ENCODE peak calls at places on chromosome 5, in seven cellular contexts. M is A673, F is A549, L is AG04450, X is GM23338, W is fibroblast of lung, N is SK-N-SH. I is an unnamed sample.

GRCh38 chr5:109529520-109529919 is 119.7 kb upstream of the PJA2 start:
- DNase-seq in M (no peak), L (no peak), F (no peak), W (peak; percentile 66), X (no peak), N (no peak), I (no peak)

GRCh38 chr5:115459844-115460243 is 84.7 kb downstream of the FEM1C start:
- DNase-seq in W (peak; percentile 60), F (no peak), N (no peak), M (no peak), L (no peak), X (no peak), I (no peak)

GRCh38 chr5:43042176-43042625 is 2.1 kb upstream of the ANXA2R start:
- DNase-seq in M (no peak), F (peak; percentile 35), L (no peak), W (peak; percentile 76), N (peak; percentile 68), X (peak; percentile 78), I (peak; percentile 45)

GRCh38 chr5:67165524-67166459 is 30.8 kb downstream of the CD180 start:
- DNase-seq in F (peak; percentile 56), X (peak; percentile 94), W (peak; percentile 83), N (peak; percentile 41), M (peak; percentile 21), L (peak; percentile 29), I (peak; percentile 26)

GRCh38 chr5:180169246-180170110 is 39.5 kb downstream of the RASGEF1C start:
- DNase-seq in M (no peak), F (no peak), X (no peak), L (no peak), W (no peak), N (no peak), I (no peak)

GRCh38 chr5:7678057-7678456 is 172.9 kb downstream of the CFAP90 start:
- DNase-seq in X (no peak), M (no peak), F (no peak), L (no peak), N (no peak), W (no peak), I (no peak)

GRCh38 chr5:132283423-132284043 is 10.7 kb upstream of the SLC22A4 start:
- DNase-seq in N (peak; percentile 67), W (peak; percentile 75), X (peak; percentile 70), F (peak; percentile 43), M (peak; percentile 65), L (no peak), I (peak; percentile 41)

GRCh38 chr5:113612060-113612496 is 98.6 kb downstream of the YTHDC2 start:
- DNase-seq in M (peak; percentile 52), X (peak; percentile 60), W (peak; percentile 57), N (peak; percentile 53), F (peak; percentile 41), L (peak; percentile 6), I (no peak)

GRCh38 chr5:167578977-167579700 is 712.3 kb upstream of the WWC1 start:
- DNase-seq in W (peak; percentile 73), F (no peak), L (no peak), X (no peak), M (no peak), N (no peak), I (no peak)

GRCh38 chr5:135379052-135379654 is 19.9 kb downstream of the MACROH2A1 start:
- DNase-seq in M (no peak), N (no peak), X (no peak), L (no peak), W (no peak), F (no peak), I (no peak)

GRCh38 chr5:42840279-42840678 is 28.6 kb upstream of the SELENOP start:
- DNase-seq in N (no peak), X (no peak), M (peak; percentile 30), F (no peak), L (peak; percentile 16), W (peak; percentile 99), I (no peak)

GRCh38 chr5:126000533-126000932 is 422.7 kb upstream of the GRAMD2B start:
- DNase-seq in F (no peak), W (no peak), N (no peak), X (no peak), L (no peak), M (no peak), I (no peak)

GRCh38 chr5:150254363-150255154 is 35.0 kb downstream of the CAMK2A start:
- DNase-seq in W (no peak), L (no peak), M (no peak), X (no peak), N (no peak), F (no peak), I (peak; percentile 53)

GRCh38 chr5:32996336-32996735 is 285.2 kb downstream of the NPR3 start:
- DNase-seq in L (no peak), F (no peak), M (no peak), N (no peak), X (no peak), W (no peak), I (no peak)

DNA sequence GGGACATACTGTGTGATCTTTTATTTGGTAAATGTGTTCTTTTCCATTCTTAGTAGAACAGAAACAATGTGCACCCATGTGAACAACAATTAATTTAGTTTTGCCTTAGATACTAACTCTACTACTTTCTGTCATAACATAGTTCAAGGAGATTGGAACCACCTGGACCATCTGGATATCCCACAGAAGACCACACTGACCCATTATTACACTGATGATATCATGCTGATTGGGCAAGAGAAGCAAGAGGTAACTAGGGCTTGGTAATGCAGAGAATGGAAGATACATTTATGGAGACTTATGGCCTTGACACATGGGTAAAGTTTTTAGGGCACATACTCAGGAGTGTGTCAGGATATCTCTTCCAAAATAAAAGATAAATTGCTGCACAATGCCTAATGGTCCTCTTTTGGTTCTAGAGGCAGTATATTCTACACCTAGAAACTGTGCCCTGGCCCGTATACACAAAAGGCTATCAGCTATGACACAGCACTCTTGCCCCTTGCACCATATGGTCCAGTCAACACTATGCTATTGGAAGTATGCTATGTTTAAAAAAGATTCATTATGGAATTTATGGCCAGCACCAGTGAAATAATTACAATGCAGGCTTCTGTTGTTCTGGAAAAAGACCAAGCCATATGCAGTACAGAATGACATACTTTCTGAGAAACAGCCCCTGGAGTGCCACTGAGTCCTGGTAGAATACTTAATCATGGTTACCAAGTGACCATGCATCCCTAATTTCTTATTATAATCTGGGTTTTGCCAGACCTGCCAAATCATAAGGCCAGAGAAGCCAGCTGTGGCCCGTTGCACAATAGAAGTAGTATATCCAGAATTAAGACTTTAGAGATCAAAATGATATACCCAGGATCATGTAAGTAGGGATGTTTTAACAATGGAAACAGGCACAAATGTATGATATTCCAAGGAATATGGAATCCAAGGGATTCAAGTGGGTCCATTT is 41.6 kb upstream of the MROH2B start:
- DNase-seq in N (no peak), L (peak; percentile 80), W (peak; percentile 56), F (no peak), M (no peak), X (no peak), I (no peak)
- H3K27ac ChIP-seq in N (no peak overlapping the region), L (peak overlapping the region; percentile 66), W (peak overlapping the region; percentile 32), F (no peak overlapping the region), M (no peak overlapping the region), X (no peak overlapping the region), I (no peak overlapping the region)

DNA sequence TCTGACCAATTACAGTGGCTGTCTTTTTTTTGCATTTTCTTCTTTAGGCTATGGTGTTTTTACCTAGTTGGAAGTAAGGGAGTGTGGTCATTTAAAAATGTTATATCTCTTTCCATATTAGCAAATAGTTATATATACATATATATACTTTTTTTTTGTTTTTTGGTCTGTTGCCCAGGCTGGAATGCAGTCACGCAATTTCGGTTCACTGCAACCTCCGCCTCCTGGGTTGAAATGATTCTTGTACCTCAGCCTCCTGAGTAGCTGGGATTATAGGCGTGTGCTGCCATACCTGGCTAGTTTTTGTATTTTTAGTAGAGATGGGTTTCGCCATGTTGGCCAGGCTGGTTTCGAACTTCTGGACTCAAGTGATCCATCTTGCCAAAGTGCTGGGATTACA is 12.3 kb downstream of the MARCHF6 start:
- DNase-seq in M (no peak), X (no peak), W (peak; percentile 47), N (no peak), L (no peak), F (no peak), I (no peak)
- H3K27ac ChIP-seq in M (no peak overlapping the region), X (no peak overlapping the region), W (no peak overlapping the region), N (no peak overlapping the region), L (no peak overlapping the region), F (no peak overlapping the region), I (no peak overlapping the region)

GRCh38 chr5:80101993-80102392 is 66.8 kb downstream of the THBS4 start:
- DNase-seq in L (no peak), W (no peak), X (no peak), F (no peak), M (no peak), N (no peak), I (no peak)

GRCh38 chr5:80093796-80094195 is 58.6 kb downstream of the THBS4 start:
- DNase-seq in W (no peak), N (no peak), X (peak; percentile 54), M (no peak), F (no peak), L (no peak), I (no peak)

GRCh38 chr5:80094339-80094738 is 59.2 kb downstream of the THBS4 start:
- DNase-seq in M (no peak), W (peak; percentile 6), F (no peak), X (no peak), N (no peak), L (no peak), I (no peak)

GRCh38 chr5:80098951-80099350 is 63.8 kb downstream of the THBS4 start:
- DNase-seq in L (no peak), F (no peak), N (no peak), M (no peak), W (no peak), X (no peak), I (no peak)

DNA sequence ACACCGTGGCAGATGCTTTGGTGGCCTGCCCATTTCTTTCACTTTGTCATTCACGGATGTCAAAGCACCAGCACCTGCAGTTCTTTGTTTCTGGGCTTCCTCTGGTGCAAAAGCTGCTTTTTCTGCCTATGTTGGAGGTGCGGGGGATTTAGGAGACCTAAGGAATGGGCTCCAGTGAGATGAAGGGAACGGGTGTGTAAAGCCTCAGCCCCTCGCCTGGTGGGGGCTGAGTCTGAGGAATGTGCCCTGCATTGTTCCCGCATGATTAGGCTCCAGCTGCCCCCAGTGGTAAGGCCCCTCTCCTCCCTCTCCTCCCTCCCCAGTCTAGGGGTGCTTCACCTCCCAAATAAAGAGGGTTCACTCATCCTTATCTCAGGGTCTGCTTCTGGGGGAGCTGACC is 62.4 kb downstream of the THBS4 start:
- DNase-seq in L (no peak), N (no peak), M (no peak), X (peak; percentile 74), F (no peak), W (no peak), I (no peak)
- H3K27ac ChIP-seq in L (no peak overlapping the region), N (no peak overlapping the region), M (no peak overlapping the region), X (peak overlapping the region; percentile 67), F (no peak overlapping the region), W (no peak overlapping the region), I (no peak overlapping the region)

GRCh38 chr5:142754031-142754430 is 16.1 kb upstream of the ARHGAP26 start:
- DNase-seq in N (no peak), F (no peak), X (no peak), L (no peak), M (no peak), W (no peak), I (no peak)

GRCh38 chr5:142749321-142749720 is 20.9 kb upstream of the ARHGAP26 start:
- DNase-seq in L (peak; percentile 20), F (no peak), M (no peak), N (no peak), W (peak; percentile 57), X (no peak), I (no peak)

GRCh38 chr5:142756576-142756975 is 13.6 kb upstream of the ARHGAP26 start:
- DNase-seq in M (peak; percentile 77), N (no peak), W (no peak), X (no peak), F (no peak), L (no peak), I (no peak)

GRCh38 chr5:142757564-142757963 is 12.6 kb upstream of the ARHGAP26 start:
- DNase-seq in W (no peak), X (no peak), L (no peak), N (no peak), F (no peak), M (no peak), I (no peak)

GRCh38 chr5:142753114-142753764 is 16.9 kb upstream of the ARHGAP26 start:
- DNase-seq in X (no peak), F (no peak), W (no peak), L (no peak), M (no peak), N (no peak), I (no peak)
- H3K27ac ChIP-seq in X (no peak overlapping the region), F (no peak overlapping the region), W (no peak overlapping the region), L (no peak overlapping the region), M (no peak overlapping the region), N (no peak overlapping the region), I (no peak overlapping the region)

I was measured in WERI-Rb-1.